ENCODE peak calls at places on chromosomes 5 and 9, in seven cellular contexts. T, N, K, Y, O, M and Z are unnamed samples.
A peak's percentile ranks its signal among the peaks of the same experiment; 100 is the strongest.

GRCh38 chr9:123795336-123795735 is 134.6 kb downstream of the DENND1A start:
- DNase-seq in T (no peak), N (no peak), K (no peak), Y (no peak), O (no peak), M (no peak), Z (peak; percentile 54)

GRCh38 chr5:55324006-55324405 is 16.2 kb downstream of the MTREX start:
- DNase-seq in T (no peak), N (no peak), K (no peak), Y (no peak), O (no peak), M (no peak), Z (no peak)

GRCh38 chr5:157217289-157218024 is 36.8 kb downstream of the ITK start:
- DNase-seq in T (no peak), N (no peak), K (no peak), Y (no peak), O (peak; percentile 83), M (no peak), Z (no peak)

GRCh38 chr5:113546711-113547159 is 33.2 kb downstream of the YTHDC2 start:
- DNase-seq in T (peak; percentile 47), N (no peak), K (no peak), Y (no peak), O (no peak), M (no peak), Z (peak; percentile 11)

GRCh38 chr5:89343666-89344065 is 460.7 kb upstream of the MEF2C start:
- DNase-seq in T (no peak), N (no peak), K (no peak), Y (no peak), O (no peak), M (no peak), Z (peak; percentile 23)

GRCh38 chr5:91384671-91385430 is 1.7 kb upstream of the ARRDC3 start:
- DNase-seq in T (peak; percentile 93), N (peak; percentile 40), K (peak; percentile 89), Y (peak; percentile 87), O (peak; percentile 60), M (no peak), Z (peak; percentile 78)

GRCh38 chr9:99197124-99197630 is 24.6 kb downstream of the ALG2 start:
- DNase-seq in T (no peak), N (no peak), K (no peak), Y (no peak), O (no peak), M (no peak), Z (no peak)

GRCh38 chr9:6215562-6215961 is at the start of gene IL33:
- DNase-seq in T (no peak), N (no peak), K (no peak), Y (peak; percentile 15), O (no peak), M (no peak), Z (no peak)

GRCh38 chr5:171953860-171954701 is 52.4 kb downstream of the FBXW11 start:
- DNase-seq in T (peak; percentile 71), N (no peak), K (peak; percentile 85), Y (peak; percentile 55), O (no peak), M (no peak), Z (peak; percentile 55)

GRCh38 chr9:95570646-95571045 is 53.9 kb upstream of the PTCH1 start:
- DNase-seq in T (no peak), N (no peak), K (no peak), Y (no peak), O (no peak), M (no peak), Z (peak; percentile 26)

GRCh38 chr5:36875789-36876388 is 680 bp upstream of the NIPBL start:
- DNase-seq in T (peak; percentile 52), N (peak; percentile 82), K (no peak), Y (peak; percentile 88), O (peak; percentile 72), M (peak; percentile 84), Z (peak; percentile 75)
- TF ChIP-seq CTCF in T (peak; percentile 87), N (no peak), K (peak; percentile 72), Y (peak; percentile 55), O (peak; percentile 59), M (peak; percentile 76), Z (peak; percentile 73)

GRCh38 chr5:151675956-151676712 is 10.6 kb downstream of the SPARC start:
- DNase-seq in T (no peak), N (no peak), K (no peak), Y (no peak), O (no peak), M (no peak), Z (no peak)
- H3K27ac ChIP-seq in T (no peak overlapping the region), N (peak overlapping the region; percentile 78), K (peak overlapping the region; percentile 62), Y (no peak overlapping the region), O (no peak overlapping the region), M (peak overlapping the region; percentile 94), Z (peak overlapping the region; percentile 72)

GRCh38 chr5:54090495-54091084 is 219.8 kb downstream of the ARL15 start:
- DNase-seq in T (peak; percentile 44), N (no peak), K (no peak), Y (no peak), O (no peak), M (no peak), Z (peak; percentile 72)
- TF ChIP-seq CTCF in T (no peak), N (no peak), K (no peak), Y (peak; percentile 51), O (peak; percentile 15), M (no peak), Z (peak; percentile 50)

GRCh38 chr5:15321771-15322170 is 178.2 kb upstream of the FBXL7 start:
- DNase-seq in T (no peak), N (no peak), K (no peak), Y (no peak), O (no peak), M (no peak), Z (no peak)
- H3K27ac ChIP-seq in T (no peak overlapping the region), N (no peak overlapping the region), K (no peak overlapping the region), Y (no peak overlapping the region), O (no peak overlapping the region), M (no peak overlapping the region), Z (no peak overlapping the region)

GRCh38 chr5:169848792-169849191 is 131.5 kb downstream of the INSYN2B start:
- DNase-seq in T (no peak), N (no peak), K (no peak), Y (no peak), O (no peak), M (no peak), Z (no peak)

GRCh38 chr5:169847519-169847918 is 132.8 kb downstream of the INSYN2B start:
- DNase-seq in T (no peak), N (no peak), K (no peak), Y (no peak), O (no peak), M (no peak), Z (no peak)

GRCh38 chr5:169848271-169848670 is 132.0 kb downstream of the INSYN2B start:
- DNase-seq in T (no peak), N (no peak), K (no peak), Y (no peak), O (no peak), M (no peak), Z (no peak)

GRCh38 chr5:169850407-169850806 is 129.9 kb downstream of the INSYN2B start:
- DNase-seq in T (no peak), N (no peak), K (no peak), Y (no peak), O (no peak), M (no peak), Z (no peak)
- TF ChIP-seq CTCF in T (no peak), N (no peak), K (peak; percentile 18), Y (no peak), O (peak; percentile 26), M (no peak), Z (peak; percentile 38)